ENCODE peak calls at places on chromosomes 13 and 19, in four cellular contexts. U is mesendoderm, K is GM12878, B is fibroblast of lung. H is an unnamed sample. For H3K79me2, the result is how much of the 10 kb centered on the place peaks cover.

GRCh38 chr13:27309401-27309958 is 38.9 kb downstream of the RASL11A start:
- DNase-seq in U (no peak), K (no peak), B (no peak), H (peak)

GRCh38 chr13:89514534-89515312 is 1832.8 kb upstream of the MIR17HG start:
- DNase-seq in U (peak), K (no peak), B (peak), H (no peak)

GRCh38 chr19:30065680-30066606 is 123.9 kb downstream of the URI1 start:
- DNase-seq in U (peak), K (no peak), B (no peak), H (peak)

GRCh38 chr13:98947925-98948324 is 29.9 kb downstream of the DOCK9 start:
- DNase-seq in U (peak), K (no peak), B (no peak), H (no peak)

GRCh38 chr13:97221989-97222700 is at the start of gene MBNL2:
- DNase-seq in U (peak), K (peak), B (peak), H (peak)

GRCh38 chr13:102555914-102556553 is 40.8 kb upstream of the TPP2 start:
- DNase-seq in U (peak), K (no peak), B (peak), H (no peak)

GRCh38 chr19:1004204-1004802 is 4.1 kb downstream of the GRIN3B start:
- DNase-seq in U (no peak), K (no peak), B (no peak), H (no peak)

GRCh38 chr19:39098365-39099269 is 14.4 kb downstream of the ACP7 start:
- DNase-seq in U (no peak), K (no peak), B (no peak), H (peak)

GRCh38 chr19:56841194-56841546 is 644 bp upstream of the PEG3 start:
- DNase-seq in U (no peak), K (no peak), B (no peak), H (no peak)

GRCh38 chr19:4521170-4521887 is 3.0 kb upstream of the PLIN4 start:
- DNase-seq in U (no peak), K (no peak), B (no peak), H (no peak)

GRCh38 chr13:20901668-20902437 is 693 bp downstream of the XPO4 start:
- DNase-seq in U (peak), K (no peak), B (peak), H (peak)

GRCh38 chr19:13992025-13992424 is 14.1 kb downstream of the RFX1 start:
- DNase-seq in U (no peak), K (no peak), B (no peak), H (peak)

GRCh38 chr13:93775507-93776108 is 549.0 kb downstream of the GPC6 start:
- DNase-seq in U (no peak), K (no peak), B (peak), H (no peak)

GRCh38 chr13:70394149-70394548 is 285.9 kb upstream of the KLHL1 start:
- DNase-seq in U (no peak), K (no peak), B (no peak), H (no peak)

GRCh38 chr19:18886972-18887371 is 9.0 kb downstream of the CERS1 start:
- DNase-seq in U (no peak), K (no peak), B (no peak), H (no peak)

GRCh38 chr19:33468361-33469170 is 53.0 kb downstream of the PEPD start:
- DNase-seq in U (peak), K (no peak), B (peak), H (peak)

GRCh38 chr13:113017506-113018215 is 48.6 kb downstream of the MCF2L start:
- DNase-seq in U (no peak), K (no peak), B (no peak), H (no peak)

GRCh38 chr13:34810996-34811395 is 131.1 kb upstream of the NBEA start:
- DNase-seq in U (no peak), K (no peak), B (no peak), H (no peak)

GRCh38 chr13:81383441-81383840 is 1042.5 kb upstream of the SPRY2 start:
- DNase-seq in U (peak), K (no peak), B (no peak), H (no peak)

GRCh38 chr13:30577381-30577780 is 40.3 kb upstream of the USPL1 start:
- DNase-seq in U (peak), K (peak), B (peak), H (peak)

GRCh38 chr19:3046621-3047306 is 15.5 kb downstream of the TLE5 start:
- DNase-seq in U (peak), K (no peak), B (peak), H (no peak)

GRCh38 chr19:7705387-7706187 is 3.7 kb upstream of the FCER2 start:
- DNase-seq in U (no peak), K (peak), B (no peak), H (peak)

GRCh38 chr13:112991611-112992010 is 22.6 kb downstream of the MCF2L start:
- DNase-seq in U (no peak), K (no peak), B (no peak), H (no peak)

GRCh38 chr19:38596057-38596981 is 21.4 kb downstream of the MAP4K1 start:
- DNase-seq in U (peak), K (no peak), B (no peak), H (peak)

GRCh38 chr19:34173145-34173956 is 1.0 kb downstream of the LSM14A start:
- DNase-seq in U (peak), K (no peak), B (peak), H (peak)

GRCh38 chr13:51502206-51502651 is 49.4 kb upstream of the INTS6 start:
- DNase-seq in U (no peak), K (peak), B (peak), H (peak)

GRCh38 chr19:42074513-42075363 is 1.2 kb upstream of the ZNF574 start:
- DNase-seq in U (no peak), K (no peak), B (no peak), H (peak)

GRCh38 chr19:49150944-49151243 is 4.3 kb downstream of the HRC start:
- DNase-seq in U (no peak), K (no peak), B (no peak), H (peak)

GRCh38 chr19:39843919-39844793 is 2.0 kb downstream of the FBL start:
- DNase-seq in U (peak), K (no peak), B (peak), H (no peak)

GRCh38 chr13:36352350-36352749 is 6.2 kb upstream of the SPART start:
- DNase-seq in U (no peak), K (no peak), B (no peak), H (no peak)

GRCh38 chr19:49056101-49056901 is 1.2 kb downstream of the CGB7 start:
- DNase-seq in U (peak), K (no peak), B (peak), H (peak)

GRCh38 chr13:66446413-66446812 is 783.7 kb downstream of the PCDH9 start:
- DNase-seq in U (no peak), K (no peak), B (no peak), H (no peak)

GRCh38 chr19:14073925-14074838 is 1.6 kb downstream of the MISP3 start:
- DNase-seq in U (no peak), K (no peak), B (no peak), H (peak)

GRCh38 chr19:970695-971094 is 13.4 kb upstream of the WDR18 start:
- DNase-seq in U (peak), K (no peak), B (peak), H (no peak)

GRCh38 chr13:38941353-38941945 is 49.2 kb downstream of the STOML3 start:
- DNase-seq in U (no peak), K (no peak), B (peak), H (no peak)

GRCh38 chr19:17121736-17122293 is 46.2 kb downstream of the MYO9B start:
- DNase-seq in U (no peak), K (no peak), B (peak), H (peak)

GRCh38 chr19:17125052-17125727 is 49.6 kb downstream of the MYO9B start:
- DNase-seq in U (no peak), K (peak), B (peak), H (no peak)

GRCh38 chr19:17124025-17124424 is 48.4 kb downstream of the MYO9B start:
- DNase-seq in U (no peak), K (no peak), B (no peak), H (no peak)

GRCh38 chr19:17125728-17126677 is 50.4 kb downstream of the MYO9B start:
- DNase-seq in U (no peak), K (peak), B (peak), H (peak)

GRCh38 chr19:17123041-17123440 is 47.5 kb downstream of the MYO9B start:
- DNase-seq in U (no peak), K (no peak), B (no peak), H (peak)
- H3K79me2 ChIP-seq in U (under half), K (under half), B (under half), H (half or more)

DNA sequence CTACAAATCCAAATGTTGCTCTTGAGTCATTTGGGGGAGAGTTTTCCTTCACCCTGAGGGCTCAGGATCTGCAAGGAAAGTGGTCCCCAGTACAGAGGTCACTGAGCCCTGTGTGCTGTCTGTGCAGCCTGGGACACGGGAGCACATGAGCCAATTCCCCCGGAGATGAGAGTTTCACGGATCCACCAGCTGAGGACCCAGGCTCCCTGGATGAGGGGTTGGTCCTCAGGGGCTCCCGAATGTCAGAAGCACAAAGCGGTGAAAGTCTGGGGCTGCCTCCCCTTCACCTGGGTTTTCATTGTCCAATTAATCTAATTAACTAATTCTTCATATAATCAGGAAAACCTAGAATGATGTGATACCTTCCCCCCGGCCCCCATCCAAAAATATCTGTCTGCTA is 13.6 kb upstream of the LILRB2 start:
- DNase-seq in U (no peak), K (no peak), B (no peak), H (no peak)
- H3K4me3 ChIP-seq in U (no peak), K (no peak), B (no peak), H (no peak)

DNA sequence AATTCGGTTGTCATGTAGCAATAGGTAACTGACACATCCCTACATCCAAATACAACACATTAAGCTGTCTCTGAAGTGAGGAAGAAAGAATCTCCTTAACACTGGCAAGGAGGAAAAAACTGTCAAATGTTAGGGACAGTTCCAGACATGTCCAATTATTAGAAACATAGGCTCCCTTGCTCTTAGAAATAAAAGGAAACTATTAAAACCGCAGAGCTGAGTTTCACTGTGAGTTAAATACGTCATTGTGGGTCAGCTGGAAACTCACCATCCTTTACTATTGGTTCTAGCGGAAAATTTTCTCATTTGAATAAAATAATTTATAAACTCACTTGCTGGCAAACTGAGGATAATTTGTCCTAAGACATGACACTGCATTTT is 40.7 kb downstream of the STARD13 start:
- DNase-seq in U (no peak), K (no peak), B (no peak), H (peak)
- H3K79me2 ChIP-seq in U (under half), K (under half), B (half or more), H (half or more)

DNA sequence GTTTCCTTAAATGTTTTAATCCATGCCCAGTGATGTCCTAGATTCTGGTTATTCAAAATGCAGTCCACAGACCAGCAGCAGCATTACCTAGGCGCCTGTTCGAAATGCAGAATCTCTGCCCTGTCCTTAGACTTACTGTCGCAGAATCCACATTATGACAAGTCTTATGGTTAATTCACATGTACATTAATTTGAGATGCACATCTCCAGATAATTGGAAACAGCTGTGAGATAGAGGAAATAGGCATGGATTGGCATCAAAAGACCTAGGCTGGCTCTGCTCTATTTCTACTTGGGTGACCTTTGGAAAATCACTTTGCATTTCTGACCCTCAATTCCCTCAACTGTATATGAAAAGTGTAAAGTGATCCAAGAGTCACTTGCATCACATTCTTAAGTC is 700.7 kb downstream of the DIAPH3 start:
- DNase-seq in U (no peak), K (no peak), B (no peak), H (no peak)
- H3K4me3 ChIP-seq in U (no peak), K (no peak), B (no peak), H (no peak)